ENCODE peak calls at places on chromosomes 12 and 14, in nine cellular contexts. B, P, J, D, T, F, O, S and U are unnamed samples.

GRCh38 chr12:43113153-43113552 is 438.9 kb downstream of the ADAMTS20 start:
- DNase-seq in B (no peak), P (no peak), J (peak; percentile 63), D (no peak), T (no peak), F (no peak), O (no peak), S (no peak), U (no peak)

GRCh38 chr12:66647034-66647691 is 31.7 kb downstream of the GRIP1 start:
- DNase-seq in B (no peak), P (peak; percentile 87), J (peak; percentile 74), D (no peak), T (no peak), F (no peak), O (no peak), S (no peak), U (peak; percentile 93)

GRCh38 chr12:25903603-25904245 is 54.8 kb upstream of the RASSF8 start:
- DNase-seq in B (no peak), P (no peak), J (peak; percentile 3), D (no peak), T (no peak), F (no peak), O (no peak), S (no peak), U (no peak)

GRCh38 chr12:119417440-119417839 is 82.9 kb downstream of the CCDC60 start:
- DNase-seq in B (no peak), P (no peak), J (no peak), D (no peak), T (no peak), F (no peak), O (no peak), S (no peak), U (no peak)

GRCh38 chr12:57619434-57620244 is 8.4 kb downstream of the ARHGEF25 start:
- DNase-seq in B (no peak), P (no peak), J (no peak), D (no peak), T (no peak), F (no peak), O (no peak), S (no peak), U (no peak)

GRCh38 chr12:78530065-78530765 is 334.4 kb upstream of the SYT1 start:
- DNase-seq in B (no peak), P (peak; percentile 10), J (peak; percentile 9), D (no peak), T (no peak), F (no peak), O (no peak), S (no peak), U (peak; percentile 2)

GRCh38 chr12:5493018-5493417 is 61.1 kb downstream of the NTF3 start:
- DNase-seq in B (no peak), P (no peak), J (no peak), D (no peak), T (no peak), F (no peak), O (no peak), S (no peak), U (no peak)

GRCh38 chr12:45601888-45602287 is 127.6 kb upstream of the ARID2 start:
- DNase-seq in B (no peak), P (no peak), J (no peak), D (no peak), T (no peak), F (no peak), O (no peak), S (no peak), U (no peak)

GRCh38 chr12:42749239-42749638 is 159.7 kb upstream of the PRICKLE1 start:
- DNase-seq in B (no peak), P (no peak), J (no peak), D (no peak), T (no peak), F (no peak), O (no peak), S (no peak), U (no peak)

GRCh38 chr14:21505009-21505553 is 6.1 kb downstream of the METTL3 start:
- DNase-seq in B (no peak), P (no peak), J (no peak), D (no peak), T (no peak), F (no peak), O (no peak), S (no peak), U (no peak)

GRCh38 chr12:45309826-45310626 is 94.1 kb downstream of the ANO6 start:
- DNase-seq in B (no peak), P (no peak), J (peak; percentile 37), D (no peak), T (no peak), F (no peak), O (no peak), S (no peak), U (no peak)

GRCh38 chr12:41683513-41683912 is 461.2 kb downstream of the GXYLT1 start:
- DNase-seq in B (no peak), P (no peak), J (no peak), D (no peak), T (no peak), F (no peak), O (no peak), S (no peak), U (no peak)

GRCh38 chr12:46214668-46215429 is 54.0 kb downstream of the SLC38A1 start:
- DNase-seq in B (no peak), P (no peak), J (no peak), D (peak; percentile 69), T (no peak), F (no peak), O (no peak), S (no peak), U (no peak)

GRCh38 chr12:51070004-51070403 is 13.4 kb downstream of the CSRNP2 start:
- DNase-seq in B (no peak), P (no peak), J (peak; percentile 60), D (no peak), T (no peak), F (peak; percentile 50), O (no peak), S (no peak), U (no peak)

GRCh38 chr12:104090685-104091084 is 26.4 kb downstream of the HCFC2 start:
- DNase-seq in B (no peak), P (no peak), J (no peak), D (no peak), T (no peak), F (no peak), O (no peak), S (no peak), U (no peak)

GRCh38 chr12:15118946-15119345 is 102.3 kb downstream of the RERG start:
- DNase-seq in B (no peak), P (no peak), J (no peak), D (no peak), T (no peak), F (no peak), O (no peak), S (no peak), U (no peak)

GRCh38 chr14:51787352-51787751 is 73.1 kb upstream of the GNG2 start:
- DNase-seq in B (no peak), P (no peak), J (no peak), D (no peak), T (no peak), F (no peak), O (no peak), S (no peak), U (no peak)

GRCh38 chr14:73725116-73726024 is 11.2 kb upstream of the PNMA1 start:
- DNase-seq in B (no peak), P (no peak), J (peak; percentile 65), D (no peak), T (no peak), F (no peak), O (no peak), S (no peak), U (peak; percentile 56)
- H3K27ac ChIP-seq in B (peak overlapping the region; percentile 84), P (peak overlapping the region; percentile 71), J (no peak overlapping the region), D (peak overlapping the region; percentile 37), T (no peak overlapping the region), F (no peak overlapping the region), O (peak overlapping the region; percentile 70), S (peak overlapping the region; percentile 81), U (peak overlapping the region; percentile 81)

GRCh38 chr12:52779914-52780313 is 2.8 kb upstream of the KRT76 start:
- DNase-seq in B (no peak), P (no peak), J (no peak), D (no peak), T (no peak), F (no peak), O (no peak), S (no peak), U (no peak)

GRCh38 chr12:52782502-52782901 is 5.4 kb upstream of the KRT76 start:
- DNase-seq in B (no peak), P (no peak), J (no peak), D (no peak), T (no peak), F (no peak), O (no peak), S (no peak), U (no peak)

GRCh38 chr12:52778833-52779232 is 1.7 kb upstream of the KRT76 start:
- DNase-seq in B (no peak), P (no peak), J (no peak), D (no peak), T (no peak), F (no peak), O (no peak), S (no peak), U (no peak)

GRCh38 chr12:52783563-52784316 is 6.6 kb upstream of the KRT76 start:
- DNase-seq in B (no peak), P (no peak), J (no peak), D (no peak), T (no peak), F (no peak), O (no peak), S (no peak), U (no peak)

DNA sequence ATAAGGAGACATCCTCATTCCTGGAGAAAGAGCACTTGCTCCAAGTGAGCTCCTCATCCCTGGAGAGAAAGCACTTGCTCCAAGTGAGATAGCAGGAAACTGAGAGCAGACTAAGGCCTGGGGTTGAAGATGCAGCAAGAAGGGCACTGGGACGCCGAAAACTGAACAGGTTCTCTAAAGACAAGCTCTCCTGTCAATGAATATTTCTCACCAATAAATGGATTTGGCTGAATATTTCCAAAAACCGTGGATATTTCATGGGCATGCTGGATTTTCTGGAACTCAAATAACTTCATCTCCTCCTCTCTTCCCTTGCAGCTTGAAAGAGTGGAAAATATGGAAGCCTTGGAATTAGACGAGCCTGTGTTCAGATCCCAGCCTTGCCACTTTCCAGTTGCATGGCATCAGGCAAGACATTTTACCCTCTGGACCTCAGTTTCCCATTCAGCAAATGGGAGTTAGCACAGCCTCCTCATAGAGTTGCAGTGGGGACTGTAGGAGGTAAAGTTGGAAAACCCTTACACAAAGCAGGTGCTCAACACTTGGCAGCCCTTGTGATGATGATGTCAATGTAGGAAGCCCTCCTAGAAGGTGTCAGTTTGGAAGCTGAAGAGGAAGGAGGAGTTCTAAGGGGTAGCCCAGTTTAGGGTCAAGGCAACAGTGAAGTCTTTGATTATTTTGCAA is 4.4 kb upstream of the KRT76 start:
- DNase-seq in B (no peak), P (no peak), J (no peak), D (no peak), T (no peak), F (no peak), O (no peak), S (no peak), U (no peak)
- H3K27me3 ChIP-seq in B (no peaks in the 10 kb centered on the region), P (peaks cover 10% of the 10 kb centered on the region), J (peaks cover 59% of the 10 kb centered on the region), D (no peaks in the 10 kb centered on the region), T (peaks cover 16% of the 10 kb centered on the region), F (no peaks in the 10 kb centered on the region), O (peaks cover 43% of the 10 kb centered on the region), S (peaks cover 87% of the 10 kb centered on the region), U (peaks cover 11% of the 10 kb centered on the region)

GRCh38 chr14:54722791-54723432 is 156.0 kb downstream of the SAMD4A start:
- DNase-seq in B (no peak), P (no peak), J (peak; percentile 70), D (no peak), T (no peak), F (peak; percentile 28), O (no peak), S (no peak), U (peak; percentile 32)
- TF ChIP-seq CTCF in B (peak; percentile 37), P (no peak), J (peak; percentile 62), D (no peak), T (peak; percentile 51), F (peak; percentile 45), O (peak; percentile 47), S (peak; percentile 64), U (peak; percentile 61)

GRCh38 chr14:69710378-69710777 is 56.6 kb upstream of the SRSF5 start:
- DNase-seq in B (no peak), P (no peak), J (no peak), D (no peak), T (no peak), F (no peak), O (no peak), S (no peak), U (no peak)
- H3K27ac ChIP-seq in B (peak overlapping the region; percentile 5), P (peak overlapping the region; percentile 31), J (no peak overlapping the region), D (no peak overlapping the region), T (no peak overlapping the region), F (no peak overlapping the region), O (peak overlapping the region; percentile 84), S (peak overlapping the region; percentile 77), U (no peak overlapping the region)